ENCODE peak calls at places on chromosomes 16 and 17, in seven cellular contexts. One of them, this sample, is unnamed. For H3K9me3, the result is how much of the 10 kb centered on the place peaks cover.

GRCh38 chr17:8382052-8382879 is 727 bp downstream of the RPL26 start:
- DNase-seq in stomach: no peak
- DNase-seq in osteoblast: peak
- DNase-seq in right cardiac atrium: no peak
- DNase-seq in thyroid gland: no peak
- DNase-seq in small intestine: no peak
- DNase-seq in WERI-Rb-1: no peak
- DNase-seq in this sample: no peak

GRCh38 chr17:62780273-62780672 is 27.8 kb downstream of the MARCHF10 start:
- DNase-seq in WERI-Rb-1: no peak
- DNase-seq in small intestine: no peak
- DNase-seq in right cardiac atrium: no peak
- DNase-seq in osteoblast: no peak
- DNase-seq in thyroid gland: peak
- DNase-seq in stomach: peak
- DNase-seq in this sample: no peak

GRCh38 chr17:2279707-2280106 is 23.9 kb downstream of the SMG6 start:
- DNase-seq in thyroid gland: no peak
- DNase-seq in osteoblast: no peak
- DNase-seq in small intestine: no peak
- DNase-seq in stomach: no peak
- DNase-seq in right cardiac atrium: no peak
- DNase-seq in WERI-Rb-1: no peak
- DNase-seq in this sample: no peak

GRCh38 chr17:9225305-9226101 is 204.2 kb downstream of the NTN1 start:
- DNase-seq in WERI-Rb-1: peak
- DNase-seq in small intestine: no peak
- DNase-seq in stomach: no peak
- DNase-seq in right cardiac atrium: peak
- DNase-seq in osteoblast: peak
- DNase-seq in thyroid gland: no peak
- DNase-seq in this sample: no peak

GRCh38 chr16:12258806-12259205 is 282.3 kb downstream of the SNX29 start:
- DNase-seq in stomach: no peak
- DNase-seq in osteoblast: peak
- DNase-seq in right cardiac atrium: no peak
- DNase-seq in WERI-Rb-1: no peak
- DNase-seq in thyroid gland: no peak
- DNase-seq in small intestine: no peak
- DNase-seq in this sample: no peak

GRCh38 chr17:77163001-77163400 is 22.2 kb downstream of the SEC14L1 start:
- DNase-seq in right cardiac atrium: no peak
- DNase-seq in thyroid gland: no peak
- DNase-seq in WERI-Rb-1: peak
- DNase-seq in small intestine: peak
- DNase-seq in stomach: no peak
- DNase-seq in osteoblast: no peak
- DNase-seq in this sample: no peak

GRCh38 chr17:39643271-39643670 is 6.3 kb downstream of the STARD3 start:
- DNase-seq in thyroid gland: no peak
- DNase-seq in WERI-Rb-1: no peak
- DNase-seq in osteoblast: no peak
- DNase-seq in stomach: no peak
- DNase-seq in right cardiac atrium: no peak
- DNase-seq in small intestine: no peak
- DNase-seq in this sample: no peak

GRCh38 chr17:28975634-28976033 is 24.3 kb upstream of the PHF12 start:
- DNase-seq in WERI-Rb-1: no peak
- DNase-seq in right cardiac atrium: peak
- DNase-seq in small intestine: no peak
- DNase-seq in thyroid gland: no peak
- DNase-seq in stomach: no peak
- DNase-seq in osteoblast: no peak
- DNase-seq in this sample: no peak

GRCh38 chr17:74153456-74153810 is 50.0 kb upstream of the RPL38 start:
- DNase-seq in small intestine: no peak
- DNase-seq in thyroid gland: no peak
- DNase-seq in right cardiac atrium: no peak
- DNase-seq in stomach: no peak
- DNase-seq in WERI-Rb-1: no peak
- DNase-seq in osteoblast: no peak
- DNase-seq in this sample: no peak

GRCh38 chr17:17446666-17447155 is 30.1 kb upstream of the MED9 start:
- DNase-seq in right cardiac atrium: no peak
- DNase-seq in WERI-Rb-1: no peak
- DNase-seq in thyroid gland: peak
- DNase-seq in osteoblast: no peak
- DNase-seq in small intestine: no peak
- DNase-seq in stomach: no peak
- DNase-seq in this sample: no peak

GRCh38 chr16:65497571-65497970 is 375.7 kb upstream of the CDH11 start:
- DNase-seq in thyroid gland: no peak
- DNase-seq in WERI-Rb-1: no peak
- DNase-seq in small intestine: no peak
- DNase-seq in right cardiac atrium: no peak
- DNase-seq in osteoblast: no peak
- DNase-seq in stomach: no peak
- DNase-seq in this sample: no peak

GRCh38 chr16:27921134-27921533 is 142.4 kb downstream of the GSG1L start:
- DNase-seq in stomach: no peak
- DNase-seq in thyroid gland: no peak
- DNase-seq in WERI-Rb-1: no peak
- DNase-seq in osteoblast: no peak
- DNase-seq in right cardiac atrium: no peak
- DNase-seq in small intestine: no peak
- DNase-seq in this sample: no peak

GRCh38 chr17:16995930-16996329 is 24.0 kb upstream of the TNFRSF13B start:
- DNase-seq in small intestine: no peak
- DNase-seq in stomach: no peak
- DNase-seq in WERI-Rb-1: no peak
- DNase-seq in osteoblast: no peak
- DNase-seq in thyroid gland: no peak
- DNase-seq in right cardiac atrium: no peak
- DNase-seq in this sample: no peak

GRCh38 chr16:68839831-68840230 is 3.5 kb upstream of the TANGO6 start:
- DNase-seq in WERI-Rb-1: no peak
- DNase-seq in right cardiac atrium: no peak
- DNase-seq in thyroid gland: no peak
- DNase-seq in osteoblast: peak
- DNase-seq in small intestine: no peak
- DNase-seq in stomach: no peak
- DNase-seq in this sample: no peak

GRCh38 chr17:22268912-22269220 is 576.5 kb downstream of the KCNJ18 start:
- DNase-seq in right cardiac atrium: no peak
- DNase-seq in stomach: peak
- DNase-seq in small intestine: no peak
- DNase-seq in osteoblast: no peak
- DNase-seq in thyroid gland: no peak
- DNase-seq in WERI-Rb-1: no peak
- DNase-seq in this sample: no peak
- H3K9me3 ChIP-seq in right cardiac atrium: under half
- H3K9me3 ChIP-seq in stomach: under half
- H3K9me3 ChIP-seq in small intestine: under half
- H3K9me3 ChIP-seq in osteoblast: under half
- H3K9me3 ChIP-seq in thyroid gland: under half
- H3K9me3 ChIP-seq in WERI-Rb-1: under half
- H3K9me3 ChIP-seq in this sample: under half

GRCh38 chr16:55892821-55893220 is 17.6 kb upstream of the CES5A start:
- DNase-seq in thyroid gland: no peak
- DNase-seq in right cardiac atrium: no peak
- DNase-seq in small intestine: no peak
- DNase-seq in stomach: no peak
- DNase-seq in WERI-Rb-1: no peak
- DNase-seq in osteoblast: no peak
- DNase-seq in this sample: no peak
- H3K9me3 ChIP-seq in thyroid gland: under half
- H3K9me3 ChIP-seq in right cardiac atrium: under half
- H3K9me3 ChIP-seq in small intestine: under half
- H3K9me3 ChIP-seq in stomach: under half
- H3K9me3 ChIP-seq in WERI-Rb-1: under half
- H3K9me3 ChIP-seq in osteoblast: under half
- H3K9me3 ChIP-seq in this sample: under half

GRCh38 chr17:15261818-15262290 is 3.3 kb downstream of the PMP22 start:
- DNase-seq in thyroid gland: peak
- DNase-seq in small intestine: peak
- DNase-seq in osteoblast: peak
- DNase-seq in WERI-Rb-1: no peak
- DNase-seq in right cardiac atrium: peak
- DNase-seq in stomach: no peak
- DNase-seq in this sample: no peak
- H3K9me3 ChIP-seq in thyroid gland: under half
- H3K9me3 ChIP-seq in small intestine: under half
- H3K9me3 ChIP-seq in osteoblast: under half
- H3K9me3 ChIP-seq in WERI-Rb-1: under half
- H3K9me3 ChIP-seq in right cardiac atrium: under half
- H3K9me3 ChIP-seq in stomach: under half
- H3K9me3 ChIP-seq in this sample: under half

DNA sequence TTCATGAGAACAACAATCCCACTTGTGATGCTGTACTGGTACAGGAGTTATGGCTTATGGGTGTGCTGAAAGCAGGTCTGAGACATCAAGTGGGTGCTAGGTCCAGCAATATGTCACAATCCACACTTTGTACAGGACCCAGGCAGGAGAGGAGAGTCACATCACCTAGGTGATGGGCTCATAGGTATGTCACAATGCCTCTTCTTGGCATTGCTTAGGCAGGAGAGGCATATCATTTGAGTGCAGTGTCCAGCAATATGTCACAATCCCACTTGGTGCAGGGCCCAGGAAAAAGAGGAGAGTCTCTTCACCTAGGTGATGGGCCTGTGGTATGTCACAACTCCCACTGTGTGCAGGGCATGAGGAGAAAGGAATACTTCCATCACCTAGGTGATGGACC is 2110.0 kb downstream of the TP53TG3F start:
- DNase-seq in stomach: no peak
- DNase-seq in osteoblast: no peak
- DNase-seq in WERI-Rb-1: no peak
- DNase-seq in right cardiac atrium: no peak
- DNase-seq in small intestine: no peak
- DNase-seq in thyroid gland: no peak
- DNase-seq in this sample: no peak
- H3K9me3 ChIP-seq in stomach: under half
- H3K9me3 ChIP-seq in osteoblast: under half
- H3K9me3 ChIP-seq in WERI-Rb-1: under half
- H3K9me3 ChIP-seq in right cardiac atrium: under half
- H3K9me3 ChIP-seq in small intestine: under half
- H3K9me3 ChIP-seq in thyroid gland: under half
- H3K9me3 ChIP-seq in this sample: under half

DNA sequence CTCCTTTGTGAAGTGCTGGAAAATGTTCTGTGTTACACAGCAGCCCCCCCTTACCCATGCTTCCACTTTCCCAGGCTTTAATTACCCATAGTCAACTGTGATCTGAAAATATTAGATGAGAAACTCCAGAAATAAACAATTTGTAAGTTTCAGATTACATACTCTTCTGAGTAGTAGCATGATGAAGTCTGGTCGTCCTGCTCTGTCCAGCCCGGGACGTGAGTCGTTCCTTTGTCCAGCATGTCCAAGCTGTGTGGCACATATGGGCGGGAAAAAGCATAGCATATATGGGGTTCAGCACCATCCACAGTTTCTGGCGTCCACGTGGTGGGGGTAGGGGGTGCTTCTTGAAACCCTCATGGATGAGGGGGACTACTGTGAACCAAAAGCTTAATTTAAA is 83.5 kb downstream of the BANP start:
- DNase-seq in right cardiac atrium: no peak
- DNase-seq in WERI-Rb-1: no peak
- DNase-seq in thyroid gland: no peak
- DNase-seq in osteoblast: no peak
- DNase-seq in small intestine: no peak
- DNase-seq in stomach: no peak
- DNase-seq in this sample: no peak
- H3K9me3 ChIP-seq in right cardiac atrium: under half
- H3K9me3 ChIP-seq in WERI-Rb-1: under half
- H3K9me3 ChIP-seq in thyroid gland: under half
- H3K9me3 ChIP-seq in osteoblast: under half
- H3K9me3 ChIP-seq in small intestine: under half
- H3K9me3 ChIP-seq in stomach: under half
- H3K9me3 ChIP-seq in this sample: under half

GRCh38 chr16:3375680-3376079 is 20.0 kb downstream of the OR2C1 start:
- DNase-seq in right cardiac atrium: no peak
- DNase-seq in thyroid gland: no peak
- DNase-seq in WERI-Rb-1: no peak
- DNase-seq in small intestine: no peak
- DNase-seq in stomach: no peak
- DNase-seq in osteoblast: no peak
- DNase-seq in this sample: no peak

GRCh38 chr16:3383045-3383448 is 17.8 kb downstream of the ZSCAN32 start:
- DNase-seq in WERI-Rb-1: no peak
- DNase-seq in osteoblast: no peak
- DNase-seq in thyroid gland: no peak
- DNase-seq in right cardiac atrium: no peak
- DNase-seq in small intestine: no peak
- DNase-seq in stomach: no peak
- DNase-seq in this sample: no peak

DNA sequence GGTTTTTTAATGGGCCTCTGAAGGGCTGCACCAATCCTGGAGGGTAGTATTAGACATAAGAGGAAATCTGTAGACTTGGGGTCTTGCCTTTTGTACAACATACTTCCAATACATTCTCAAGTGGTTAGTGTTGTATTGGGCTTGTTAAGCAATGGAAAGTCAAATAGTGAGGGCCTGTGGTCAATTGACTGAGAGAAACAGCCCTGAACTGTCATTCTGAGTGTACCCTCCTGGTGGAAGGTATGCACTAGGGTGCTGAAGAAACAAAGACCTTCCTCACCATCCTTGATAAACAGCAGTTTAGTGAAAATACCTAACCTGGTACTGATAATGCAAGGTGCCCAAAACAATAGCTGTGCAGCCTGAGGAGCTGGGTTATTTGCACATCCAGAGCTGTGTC is 22.2 kb downstream of the OR2C1 start:
- DNase-seq in right cardiac atrium: no peak
- DNase-seq in thyroid gland: no peak
- DNase-seq in stomach: no peak
- DNase-seq in small intestine: no peak
- DNase-seq in osteoblast: no peak
- DNase-seq in WERI-Rb-1: no peak
- DNase-seq in this sample: no peak
- H3K9me3 ChIP-seq in right cardiac atrium: under half
- H3K9me3 ChIP-seq in thyroid gland: under half
- H3K9me3 ChIP-seq in stomach: half or more
- H3K9me3 ChIP-seq in small intestine: under half
- H3K9me3 ChIP-seq in osteoblast: under half
- H3K9me3 ChIP-seq in WERI-Rb-1: under half
- H3K9me3 ChIP-seq in this sample: under half

This sample was measured in SK-N-MC.